ENCODE peak calls at places on chromosome 19, in seven cellular contexts. Q is A549; P is omental fat pad; A is K562; Z is CD4-positive, alpha-beta T cell; Y is hepatocyte; T is CD8-positive, alpha-beta T cell. G is an unnamed sample.

GRCh38 chr19:3135961-3136683 is at the start of gene GNA15:
- DNase-seq in Q (no peak), P (no peak), A (peak), Z (no peak), Y (no peak), T (no peak), G (peak)

GRCh38 chr19:2337329-2337707 is 8.8 kb downstream of the SPPL2B start:
- DNase-seq in Q (no peak), P (no peak), A (no peak), Z (no peak), Y (peak), T (no peak), G (no peak)

GRCh38 chr19:55383789-55384575 is at the start of gene TMEM238:
- DNase-seq in Q (peak), P (no peak), A (peak), Z (peak), Y (peak), T (peak), G (no peak)

GRCh38 chr19:13835791-13836723 is 40.8 kb downstream of the ZSWIM4 start:
- DNase-seq in Q (no peak), P (no peak), A (no peak), Z (no peak), Y (no peak), T (no peak), G (peak)

GRCh38 chr19:39412867-39413268 is 399 bp downstream of the PLEKHG2 start:
- DNase-seq in Q (no peak), P (no peak), A (no peak), Z (no peak), Y (no peak), T (no peak), G (no peak)

GRCh38 chr19:29517946-29518345 is 7.8 kb upstream of the VSTM2B start:
- DNase-seq in Q (no peak), P (no peak), A (no peak), Z (no peak), Y (no peak), T (no peak), G (no peak)

GRCh38 chr19:33797821-33798633 is 1.4 kb downstream of the KCTD15 start:
- DNase-seq in Q (peak), P (no peak), A (peak), Z (no peak), Y (peak), T (no peak), G (no peak)

GRCh38 chr19:42606660-42607351 is 12.1 kb upstream of the CEACAM8 start:
- DNase-seq in Q (peak), P (no peak), A (peak), Z (peak), Y (peak), T (peak), G (no peak)

GRCh38 chr19:1245884-1246816 is 2.2 kb upstream of the MIDN start:
- DNase-seq in Q (no peak), P (no peak), A (no peak), Z (no peak), Y (peak), T (no peak), G (no peak)

GRCh38 chr19:56837892-56838679 is 2.4 kb downstream of the PEG3 start:
- DNase-seq in Q (no peak), P (peak), A (no peak), Z (no peak), Y (no peak), T (no peak), G (peak)

GRCh38 chr19:13864513-13865242 is 12.3 kb upstream of the NANOS3 start:
- DNase-seq in Q (no peak), P (no peak), A (no peak), Z (no peak), Y (peak), T (no peak), G (no peak)

GRCh38 chr19:43229315-43229714 is 23.9 kb upstream of the PSG4 start:
- DNase-seq in Q (no peak), P (no peak), A (no peak), Z (no peak), Y (no peak), T (no peak), G (no peak)

GRCh38 chr19:44728178-44728577 is 20.3 kb upstream of the BCL3 start:
- DNase-seq in Q (no peak), P (no peak), A (no peak), Z (no peak), Y (no peak), T (no peak), G (no peak)

GRCh38 chr19:50793558-50794065 is 3.4 kb downstream of the ACP4 start:
- DNase-seq in Q (no peak), P (no peak), A (no peak), Z (no peak), Y (no peak), T (no peak), G (no peak)

GRCh38 chr19:50796128-50796633 is 6.0 kb downstream of the ACP4 start:
- DNase-seq in Q (no peak), P (no peak), A (no peak), Z (no peak), Y (no peak), T (no peak), G (no peak)

GRCh38 chr19:50794074-50794777 is 4.0 kb downstream of the ACP4 start:
- DNase-seq in Q (peak), P (no peak), A (peak), Z (no peak), Y (peak), T (no peak), G (no peak)

GRCh38 chr19:50795665-50796073 is 5.5 kb downstream of the ACP4 start:
- DNase-seq in Q (no peak), P (no peak), A (no peak), Z (no peak), Y (no peak), T (no peak), G (no peak)

DNA sequence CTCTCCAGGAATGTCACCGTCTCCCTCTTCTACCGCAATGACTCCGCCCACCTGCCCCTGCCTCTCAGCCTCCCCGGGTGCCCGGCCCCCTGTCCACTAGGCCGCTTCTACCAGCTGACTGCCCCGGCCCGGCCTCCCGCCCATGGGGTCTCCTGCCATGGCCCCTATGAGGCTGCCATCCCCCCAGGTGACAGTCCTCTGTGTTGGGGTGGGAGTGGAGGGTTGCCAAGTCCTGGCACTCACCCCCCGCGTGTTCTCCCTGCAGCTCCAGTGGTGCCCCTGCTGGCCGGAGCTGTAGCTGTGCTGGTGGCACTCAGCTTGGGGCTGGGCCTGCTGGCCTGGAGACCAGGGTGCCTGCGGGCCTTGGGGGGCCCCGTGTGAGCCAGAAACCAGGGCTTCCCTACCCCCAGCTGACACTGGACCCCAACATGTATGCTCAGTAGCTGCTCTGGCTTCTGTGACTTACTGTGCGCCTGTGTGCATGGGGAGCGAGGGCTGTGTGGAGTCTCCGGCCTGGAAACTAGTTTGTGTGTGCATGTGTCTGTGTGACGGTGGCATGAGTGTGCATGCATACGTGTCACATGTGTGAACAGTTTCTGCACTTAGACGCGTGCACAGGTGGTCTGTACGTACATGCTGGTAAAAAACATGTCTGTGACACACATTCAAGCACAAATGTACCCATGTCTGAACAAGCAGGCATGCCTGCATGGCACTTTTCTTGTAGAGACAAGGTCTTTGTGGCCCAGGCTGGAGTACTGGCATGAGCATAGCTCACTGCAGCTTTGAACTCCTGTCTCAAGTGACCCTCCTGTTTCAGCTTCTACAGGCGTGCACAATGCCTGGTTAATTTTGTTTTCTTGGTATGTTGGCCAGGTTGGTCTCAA is 4.8 kb downstream of the ACP4 start:
- DNase-seq in Q (no peak), P (no peak), A (peak), Z (no peak), Y (no peak), T (no peak), G (no peak)
- TF ChIP-seq CTCF in Q (no peak), P (no peak), A (peak), Z (no peak), Y (no peak), T (no peak), G (no peak)

GRCh38 chr19:49224856-49225255 is 67.3 kb downstream of the TRPM4 start:
- DNase-seq in Q (peak), P (no peak), A (peak), Z (no peak), Y (peak), T (no peak), G (peak)
- TF ChIP-seq CTCF in Q (peak), P (no peak), A (peak), Z (no peak), Y (peak), T (no peak), G (peak)

GRCh38 chr19:46489445-46490272 is 6.0 kb downstream of the PNMA8B start:
- DNase-seq in Q (no peak), P (no peak), A (peak), Z (peak), Y (peak), T (no peak), G (no peak)
- TF ChIP-seq CTCF in Q (no peak), P (no peak), A (peak), Z (no peak), Y (peak), T (no peak), G (no peak)

DNA sequence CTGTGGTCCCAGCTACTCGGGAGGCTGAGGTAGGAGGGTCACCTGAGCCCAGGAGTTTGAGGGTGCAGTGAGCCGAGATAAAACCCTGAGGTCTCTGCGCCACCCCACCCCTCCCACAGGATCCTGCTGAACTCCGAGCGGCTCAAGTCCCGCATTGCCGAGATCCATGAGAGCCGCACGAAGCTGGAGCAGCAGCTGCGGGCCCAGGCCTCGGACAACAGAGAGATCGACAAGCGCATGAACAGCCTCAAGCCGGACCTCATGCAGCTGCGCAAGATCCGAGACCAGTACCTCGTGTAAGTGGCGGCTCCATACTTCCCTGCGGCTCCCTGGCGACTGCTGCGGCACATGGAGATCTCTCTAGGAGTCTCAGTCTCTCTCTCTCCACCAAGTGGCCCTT is 6.6 kb upstream of the IFI30 start:
- DNase-seq in Q (no peak), P (no peak), A (no peak), Z (no peak), Y (no peak), T (no peak), G (no peak)
- TF ChIP-seq CTCF in Q (no peak), P (no peak), A (no peak), Z (no peak), Y (no peak), T (no peak), G (no peak)

DNA sequence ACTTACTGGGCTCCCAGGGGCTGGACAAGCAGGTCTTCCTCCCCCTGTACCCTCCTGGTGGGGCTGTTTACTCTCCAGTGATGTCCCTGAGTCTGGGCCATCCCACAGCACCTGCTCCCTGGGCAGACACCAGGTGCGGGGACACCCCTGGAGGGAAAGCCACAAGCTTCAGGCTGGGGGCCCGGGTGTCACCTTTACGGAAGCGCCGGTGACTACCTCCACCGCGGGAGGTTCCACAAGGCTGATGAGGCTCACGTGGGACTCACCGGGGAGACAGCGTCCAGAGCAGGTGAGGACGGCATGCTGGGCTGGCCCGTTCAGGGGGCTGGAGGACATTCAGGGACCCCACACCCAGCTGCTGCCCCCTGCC is 24.9 kb downstream of the NFILZ start:
- DNase-seq in Q (no peak), P (no peak), A (peak), Z (peak), Y (no peak), T (peak), G (peak)
- TF ChIP-seq CTCF in Q (no peak), P (no peak), A (no peak), Z (no peak), Y (no peak), T (no peak), G (no peak)

DNA sequence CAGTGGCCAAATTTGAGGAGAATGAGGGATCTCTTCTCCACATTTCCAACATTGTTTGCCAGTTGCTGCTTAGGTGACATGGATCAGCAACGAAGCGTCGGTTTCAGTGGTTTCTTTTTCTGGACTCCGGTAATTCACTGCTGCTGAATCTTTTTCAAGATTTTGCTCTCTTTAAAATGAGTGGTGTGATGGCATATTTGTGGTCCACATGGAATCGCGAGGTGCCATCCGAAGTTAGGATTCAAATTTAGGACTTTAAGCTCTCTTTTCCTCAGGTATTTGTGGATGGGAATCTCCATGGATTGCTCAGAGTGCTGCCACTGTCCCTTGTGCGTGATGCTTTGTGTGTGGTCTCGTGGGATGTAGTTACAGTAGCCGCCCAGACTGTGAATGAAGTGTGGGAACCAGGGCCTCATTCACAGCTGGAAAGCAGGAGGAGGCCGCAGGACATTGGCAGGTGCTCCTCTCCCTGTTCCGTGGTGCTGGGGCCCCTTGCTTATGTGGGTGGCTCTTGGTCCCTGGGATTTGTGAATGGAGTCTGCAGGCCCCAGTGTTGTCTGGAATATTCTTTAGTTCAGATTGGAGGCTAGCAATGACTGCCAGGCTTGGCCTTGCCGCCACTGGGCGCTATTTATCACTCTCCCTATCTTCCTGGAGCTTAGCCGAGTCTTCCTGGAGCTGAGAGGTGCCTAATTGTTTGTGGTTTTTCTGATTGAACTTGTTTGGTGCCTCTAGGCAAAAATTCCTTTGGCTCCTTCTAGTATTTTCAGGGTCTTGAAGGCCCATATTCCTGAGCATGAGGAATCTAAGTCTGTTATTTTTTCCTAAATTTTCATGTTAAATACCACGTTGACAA is 1.5 kb downstream of the ILF3 start:
- DNase-seq in Q (no peak), P (no peak), A (peak), Z (no peak), Y (peak), T (no peak), G (no peak)
- TF ChIP-seq CTCF in Q (no peak), P (no peak), A (peak), Z (no peak), Y (no peak), T (no peak), G (no peak)

DNA sequence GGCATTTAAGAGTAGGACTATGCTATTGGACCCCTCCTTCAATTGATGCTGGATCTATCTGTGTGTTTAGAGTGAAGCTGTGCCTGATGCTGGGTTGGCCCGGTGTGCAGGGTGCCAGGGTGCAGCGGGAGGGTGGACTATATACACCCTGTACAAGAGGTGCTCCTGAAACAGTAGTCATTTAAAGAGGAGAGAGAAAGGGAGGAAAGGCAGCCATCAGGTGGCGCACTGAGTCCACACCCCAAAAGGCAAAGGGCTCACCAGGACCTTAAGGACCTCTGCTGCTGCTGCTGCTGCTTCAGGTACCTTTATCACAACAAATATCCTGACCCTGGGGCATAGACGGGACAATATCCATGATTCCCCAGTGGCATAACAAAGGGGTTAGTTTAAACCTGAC is 39.4 kb downstream of the ZNF136 start:
- DNase-seq in Q (no peak), P (no peak), A (no peak), Z (peak), Y (no peak), T (peak), G (no peak)
- TF ChIP-seq CTCF in Q (no peak), P (no peak), A (peak), Z (peak), Y (no peak), T (peak), G (peak)

GRCh38 chr19:19294914-19295313 is 21.8 kb upstream of the TM6SF2 start:
- DNase-seq in Q (no peak), P (no peak), A (no peak), Z (no peak), Y (no peak), T (no peak), G (no peak)

GRCh38 chr19:19296953-19297689 is 23.2 kb downstream of the SUGP1 start:
- DNase-seq in Q (no peak), P (no peak), A (peak), Z (no peak), Y (no peak), T (no peak), G (no peak)

GRCh38 chr19:19297759-19298158 is 22.6 kb downstream of the SUGP1 start:
- DNase-seq in Q (no peak), P (no peak), A (peak), Z (no peak), Y (no peak), T (no peak), G (no peak)

DNA sequence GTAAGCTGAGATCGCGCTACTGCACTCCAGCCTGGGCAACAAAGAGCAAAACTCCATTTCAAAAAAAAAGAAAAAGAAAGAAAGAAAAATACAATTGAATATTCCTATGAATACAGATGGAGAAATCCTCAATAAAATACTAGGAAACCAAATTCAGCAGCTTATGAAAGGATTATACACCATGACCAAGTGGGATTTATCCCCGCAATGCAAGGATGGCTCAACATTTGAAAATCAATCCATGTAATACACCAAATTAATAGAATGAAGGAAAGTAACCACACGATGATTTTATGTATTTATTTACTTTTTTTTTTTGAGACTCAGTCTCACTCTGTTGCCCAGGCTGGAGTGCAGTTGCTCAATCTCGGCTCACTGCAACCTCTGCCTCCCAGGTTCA is 19.5 kb upstream of the TM6SF2 start:
- DNase-seq in Q (no peak), P (no peak), A (no peak), Z (no peak), Y (no peak), T (no peak), G (no peak)
- TF ChIP-seq CTCF in Q (no peak), P (no peak), A (no peak), Z (no peak), Y (no peak), T (no peak), G (no peak)